ENCODE peak calls at places on chromosome 20, in six cellular contexts. Q is NCI-H2171 treated with DMSO at 0.1 percent for 48 hours, Y is RWPE1, O is fibroblast of the aortic adventitia, V is adrenal gland, A is memory B cell. J is an unnamed sample.

GRCh38 chr20:21396921-21397340 is 395 bp downstream of the NKX2-4 start:
- DNase-seq in Q (no peak), Y (no peak), O (no peak), V (no peak), A (no peak), J (no peak)

GRCh38 chr20:22675337-22675736 is 91.0 kb upstream of the FOXA2 start:
- DNase-seq in Q (no peak), Y (no peak), O (no peak), V (no peak), A (no peak), J (no peak)

GRCh38 chr20:41889871-41890224 is 271.7 kb upstream of the CHD6 start:
- DNase-seq in Q (no peak), Y (peak; percentile 36), O (no peak), V (no peak), A (no peak), J (no peak)

GRCh38 chr20:34195355-34195754 is 45.9 kb upstream of the ASIP start:
- DNase-seq in Q (no peak), Y (no peak), O (no peak), V (no peak), A (no peak), J (no peak)

GRCh38 chr20:53413188-53413631 is 180.4 kb downstream of the ZNF217 start:
- DNase-seq in Q (peak; percentile 10), Y (peak; percentile 44), O (no peak), V (no peak), A (peak; percentile 57), J (no peak)

GRCh38 chr20:62063601-62063980 is 2.1 kb downstream of the TAF4 start:
- DNase-seq in Q (peak; percentile 34), Y (no peak), O (peak; percentile 12), V (no peak), A (no peak), J (no peak)

GRCh38 chr20:5401277-5401676 is 84.5 kb upstream of the PROKR2 start:
- DNase-seq in Q (no peak), Y (no peak), O (no peak), V (no peak), A (no peak), J (no peak)

GRCh38 chr20:49006446-49006980 is 39.6 kb upstream of the CSE1L start:
- DNase-seq in Q (no peak), Y (no peak), O (no peak), V (no peak), A (no peak), J (no peak)

GRCh38 chr20:63122626-63123025 is 93.3 kb downstream of the YTHDF1 start:
- DNase-seq in Q (no peak), Y (no peak), O (no peak), V (peak; percentile 3), A (no peak), J (no peak)

GRCh38 chr20:38302721-38303120 is 1.2 kb upstream of the BPI start:
- DNase-seq in Q (no peak), Y (no peak), O (no peak), V (no peak), A (no peak), J (no peak)

GRCh38 chr20:6122111-6122872 is 538 bp downstream of the FERMT1 start:
- DNase-seq in Q (peak; percentile 15), Y (peak; percentile 72), O (peak; percentile 81), V (no peak), A (no peak), J (no peak)

GRCh38 chr20:31568041-31568731 is 36.9 kb upstream of the ID1 start:
- DNase-seq in Q (no peak), Y (no peak), O (peak; percentile 50), V (no peak), A (no peak), J (no peak)

GRCh38 chr20:13102689-13103088 is 93.9 kb downstream of the SPTLC3 start:
- DNase-seq in Q (no peak), Y (no peak), O (no peak), V (no peak), A (no peak), J (no peak)

GRCh38 chr20:35768731-35769664 is 2.8 kb upstream of the PHF20 start:
- DNase-seq in Q (peak; percentile 71), Y (peak; percentile 99), O (peak; percentile 99), V (peak; percentile 98), A (no peak), J (peak; percentile 92)

GRCh38 chr20:35991142-35991771 is 22.9 kb downstream of the CNBD2 start:
- DNase-seq in Q (peak; percentile 61), Y (peak; percentile 80), O (peak; percentile 51), V (peak; percentile 29), A (no peak), J (no peak)

GRCh38 chr20:3751664-3752385 is 15.7 kb downstream of the ADISSP start:
- DNase-seq in Q (peak; percentile 80), Y (peak; percentile 58), O (no peak), V (peak; percentile 75), A (peak; percentile 21), J (no peak)

GRCh38 chr20:11013801-11014200 is 340.0 kb upstream of the JAG1 start:
- DNase-seq in Q (no peak), Y (no peak), O (no peak), V (no peak), A (no peak), J (no peak)

GRCh38 chr20:19682249-19682648 is 75.8 kb upstream of the RIN2 start:
- DNase-seq in Q (no peak), Y (no peak), O (no peak), V (no peak), A (no peak), J (no peak)

GRCh38 chr20:63498950-63499332 is at the start of gene EEF1A2:
- DNase-seq in Q (peak; percentile 75), Y (no peak), O (no peak), V (no peak), A (peak; percentile 49), J (no peak)

GRCh38 chr20:6416371-6416770 is 293.5 kb upstream of the FERMT1 start:
- DNase-seq in Q (no peak), Y (no peak), O (no peak), V (no peak), A (no peak), J (no peak)

GRCh38 chr20:23080521-23080920 is 5.6 kb downstream of the CD93 start:
- DNase-seq in Q (no peak), Y (no peak), O (no peak), V (no peak), A (no peak), J (no peak)

GRCh38 chr20:44678990-44679611 is 27.6 kb upstream of the ADA start:
- DNase-seq in Q (no peak), Y (no peak), O (no peak), V (no peak), A (no peak), J (no peak)

GRCh38 chr20:53187402-53187801 is 215.2 kb downstream of the TSHZ2 start:
- DNase-seq in Q (no peak), Y (no peak), O (no peak), V (no peak), A (no peak), J (no peak)

GRCh38 chr20:25984933-25985332 is 288.3 kb upstream of the ZNF337 start:
- DNase-seq in Q (peak; percentile 60), Y (peak; percentile 1), O (no peak), V (peak; percentile 27), A (peak; percentile 20), J (no peak)

GRCh38 chr20:37902504-37903313 is at the start of gene VSTM2L:
- DNase-seq in Q (peak; percentile 47), Y (peak; percentile 81), O (peak; percentile 74), V (peak; percentile 34), A (no peak), J (no peak)

GRCh38 chr20:12409501-12409900 is 491.8 kb downstream of the BTBD3 start:
- DNase-seq in Q (no peak), Y (peak; percentile 48), O (no peak), V (no peak), A (no peak), J (peak; percentile 21)

GRCh38 chr20:37833172-37833915 is 69.6 kb upstream of the VSTM2L start:
- DNase-seq in Q (no peak), Y (no peak), O (no peak), V (no peak), A (no peak), J (no peak)

GRCh38 chr20:10023911-10024310 is 10.9 kb upstream of the ANKEF1 start:
- DNase-seq in Q (no peak), Y (no peak), O (no peak), V (no peak), A (no peak), J (no peak)

GRCh38 chr20:23092409-23092756 is 6.3 kb upstream of the CD93 start:
- DNase-seq in Q (peak; percentile 5), Y (no peak), O (peak; percentile 50), V (no peak), A (no peak), J (no peak)

GRCh38 chr20:1315804-1316203 is 13.1 kb downstream of the SDCBP2 start:
- DNase-seq in Q (no peak), Y (no peak), O (no peak), V (no peak), A (no peak), J (no peak)

GRCh38 chr20:20204326-20204725 is 152.0 kb downstream of the CFAP61 start:
- DNase-seq in Q (peak; percentile 99), Y (no peak), O (no peak), V (no peak), A (no peak), J (no peak)

GRCh38 chr20:62591591-62591990 is 50.7 kb upstream of the SLCO4A1 start:
- DNase-seq in Q (no peak), Y (no peak), O (no peak), V (no peak), A (no peak), J (no peak)